ENCODE peak calls at places on chromosomes 16 and 17, in six cellular contexts. One of them, this sample, is unnamed.

GRCh38 chr17:73551756-73552155 is 92.5 kb downstream of the SDK2 start:
- DNase-seq in coronary artery: no peak
- DNase-seq in heart right ventricle: no peak
- DNase-seq in sigmoid colon: no peak
- DNase-seq in A549: no peak
- DNase-seq in cardiac muscle cell: no peak
- DNase-seq in this sample: peak; percentile 40

GRCh38 chr17:82231562-82232321 is 2.9 kb downstream of the SLC16A3 start:
- DNase-seq in sigmoid colon: peak; percentile 93
- DNase-seq in coronary artery: peak; percentile 85
- DNase-seq in cardiac muscle cell: peak; percentile 57
- DNase-seq in heart right ventricle: peak; percentile 78
- DNase-seq in A549: peak; percentile 78
- DNase-seq in this sample: no peak

GRCh38 chr16:14602443-14602963 is 27.6 kb downstream of the PARN start:
- DNase-seq in coronary artery: no peak
- DNase-seq in sigmoid colon: no peak
- DNase-seq in A549: no peak
- DNase-seq in cardiac muscle cell: no peak
- DNase-seq in heart right ventricle: no peak
- DNase-seq in this sample: no peak

GRCh38 chr17:58658804-58659713 is 32.8 kb downstream of the TEX14 start:
- DNase-seq in coronary artery: peak; percentile 85
- DNase-seq in sigmoid colon: peak; percentile 91
- DNase-seq in A549: peak; percentile 92
- DNase-seq in cardiac muscle cell: peak; percentile 93
- DNase-seq in heart right ventricle: peak; percentile 16
- DNase-seq in this sample: peak; percentile 97

GRCh38 chr16:68779891-68780290 is 42.8 kb downstream of the CDH1 start:
- DNase-seq in cardiac muscle cell: no peak
- DNase-seq in coronary artery: no peak
- DNase-seq in heart right ventricle: no peak
- DNase-seq in A549: no peak
- DNase-seq in sigmoid colon: no peak
- DNase-seq in this sample: no peak

GRCh38 chr16:57562669-57563486 is 20.4 kb downstream of the ADGRG5 start:
- DNase-seq in heart right ventricle: no peak
- DNase-seq in coronary artery: no peak
- DNase-seq in sigmoid colon: no peak
- DNase-seq in cardiac muscle cell: no peak
- DNase-seq in A549: no peak
- DNase-seq in this sample: no peak

GRCh38 chr16:13956635-13957196 is 36.8 kb downstream of the ERCC4 start:
- DNase-seq in heart right ventricle: no peak
- DNase-seq in A549: no peak
- DNase-seq in sigmoid colon: no peak
- DNase-seq in cardiac muscle cell: no peak
- DNase-seq in coronary artery: no peak
- DNase-seq in this sample: no peak

GRCh38 chr17:6078370-6078950 is 8.3 kb downstream of the WSCD1 start:
- DNase-seq in coronary artery: no peak
- DNase-seq in A549: no peak
- DNase-seq in heart right ventricle: no peak
- DNase-seq in cardiac muscle cell: no peak
- DNase-seq in sigmoid colon: no peak
- DNase-seq in this sample: no peak

GRCh38 chr16:65336169-65336568 is 214.3 kb upstream of the CDH11 start:
- DNase-seq in coronary artery: no peak
- DNase-seq in A549: no peak
- DNase-seq in sigmoid colon: no peak
- DNase-seq in heart right ventricle: no peak
- DNase-seq in cardiac muscle cell: no peak
- DNase-seq in this sample: no peak

GRCh38 chr17:75308732-75309629 is 19.7 kb upstream of the SLC25A19 start:
- DNase-seq in cardiac muscle cell: no peak
- DNase-seq in coronary artery: no peak
- DNase-seq in sigmoid colon: no peak
- DNase-seq in A549: peak; percentile 35
- DNase-seq in heart right ventricle: no peak
- DNase-seq in this sample: no peak

GRCh38 chr17:511833-512251 is 159.2 kb upstream of the RPH3AL start:
- DNase-seq in sigmoid colon: no peak
- DNase-seq in heart right ventricle: no peak
- DNase-seq in coronary artery: no peak
- DNase-seq in A549: no peak
- DNase-seq in cardiac muscle cell: no peak
- DNase-seq in this sample: no peak

GRCh38 chr16:85104821-85105391 is 7.4 kb downstream of the CIBAR2 start:
- DNase-seq in coronary artery: no peak
- DNase-seq in A549: no peak
- DNase-seq in sigmoid colon: no peak
- DNase-seq in heart right ventricle: no peak
- DNase-seq in cardiac muscle cell: no peak
- DNase-seq in this sample: no peak

GRCh38 chr16:14502932-14503741 is 126.9 kb downstream of the PARN start:
- DNase-seq in coronary artery: no peak
- DNase-seq in sigmoid colon: no peak
- DNase-seq in A549: no peak
- DNase-seq in heart right ventricle: no peak
- DNase-seq in cardiac muscle cell: no peak
- DNase-seq in this sample: no peak

DNA sequence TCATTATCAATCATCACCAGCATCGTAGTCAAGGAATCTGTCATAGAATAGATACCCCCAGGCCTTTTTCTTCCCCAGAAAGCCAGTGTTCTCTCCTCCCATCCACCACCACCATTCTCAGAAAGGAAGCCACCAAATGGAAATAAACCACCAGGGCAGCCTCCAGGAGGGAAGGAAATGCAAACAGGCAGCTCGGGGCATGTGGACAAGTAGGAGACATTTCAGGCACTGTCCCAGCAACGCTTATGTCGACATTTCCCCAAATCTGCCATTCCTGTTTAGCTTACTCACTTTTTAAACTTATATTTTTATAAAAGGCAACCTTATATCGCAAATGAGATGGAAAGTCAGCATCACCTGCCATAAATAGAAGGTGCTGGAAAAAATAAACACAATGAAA is 15.8 kb downstream of the EMP2 start:
- DNase-seq in coronary artery: no peak
- DNase-seq in heart right ventricle: no peak
- DNase-seq in cardiac muscle cell: no peak
- DNase-seq in A549: no peak
- DNase-seq in sigmoid colon: no peak
- DNase-seq in this sample: no peak
- TF ChIP-seq CTCF in coronary artery: no peak
- TF ChIP-seq CTCF in heart right ventricle: no peak
- TF ChIP-seq CTCF in cardiac muscle cell: no peak
- TF ChIP-seq CTCF in A549: no peak
- TF ChIP-seq CTCF in sigmoid colon: no peak
- TF ChIP-seq CTCF in this sample: no peak

DNA sequence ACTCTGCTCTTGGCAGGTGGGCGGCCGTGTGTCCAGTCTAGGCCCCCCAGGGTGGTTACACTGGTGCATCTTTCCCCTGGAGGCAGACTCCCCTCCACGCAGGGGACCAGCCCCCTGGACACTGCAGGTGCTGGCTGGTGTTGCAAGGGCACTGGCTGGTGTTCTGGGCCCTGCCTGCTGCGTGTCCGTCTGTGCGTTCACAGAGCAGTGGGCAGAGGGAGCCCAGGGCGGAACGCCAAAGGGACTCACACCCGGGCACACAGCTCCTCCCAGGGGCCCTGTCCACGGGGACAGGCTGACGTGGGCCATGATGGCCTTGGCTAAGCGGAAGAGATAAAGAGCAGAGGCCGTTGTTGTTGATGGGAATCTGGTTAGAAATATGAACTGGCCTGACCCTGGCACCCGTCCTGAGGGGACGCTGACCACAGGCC is 27.3 kb downstream of the ACSF3 start:
- DNase-seq in A549: no peak
- DNase-seq in heart right ventricle: no peak
- DNase-seq in cardiac muscle cell: no peak
- DNase-seq in sigmoid colon: no peak
- DNase-seq in coronary artery: no peak
- DNase-seq in this sample: no peak
- H3K27ac ChIP-seq in A549: no peak overlapping the region
- H3K27ac ChIP-seq in heart right ventricle: no peak overlapping the region
- H3K27ac ChIP-seq in cardiac muscle cell: no peak overlapping the region
- H3K27ac ChIP-seq in sigmoid colon: no peak overlapping the region
- H3K27ac ChIP-seq in coronary artery: no peak overlapping the region
- H3K27ac ChIP-seq in this sample: no peak overlapping the region

GRCh38 chr17:7475764-7476422 is 3.5 kb downstream of the ZBTB4 start:
- DNase-seq in sigmoid colon: peak; percentile 92
- DNase-seq in coronary artery: no peak
- DNase-seq in heart right ventricle: peak; percentile 42
- DNase-seq in A549: no peak
- DNase-seq in cardiac muscle cell: no peak
- DNase-seq in this sample: no peak

GRCh38 chr17:7478276-7479138 is 924 bp downstream of the ZBTB4 start:
- DNase-seq in cardiac muscle cell: peak; percentile 33
- DNase-seq in A549: peak; percentile 65
- DNase-seq in coronary artery: no peak
- DNase-seq in heart right ventricle: peak; percentile 68
- DNase-seq in sigmoid colon: peak; percentile 86
- DNase-seq in this sample: peak; percentile 54

GRCh38 chr17:7476474-7476873 is 3.0 kb downstream of the ZBTB4 start:
- DNase-seq in A549: peak; percentile 58
- DNase-seq in sigmoid colon: no peak
- DNase-seq in cardiac muscle cell: no peak
- DNase-seq in coronary artery: no peak
- DNase-seq in heart right ventricle: no peak
- DNase-seq in this sample: no peak

GRCh38 chr17:7477392-7478275 is 1.8 kb downstream of the ZBTB4 start:
- DNase-seq in sigmoid colon: peak; percentile 82
- DNase-seq in A549: no peak
- DNase-seq in heart right ventricle: peak; percentile 44
- DNase-seq in coronary artery: no peak
- DNase-seq in cardiac muscle cell: peak; percentile 84
- DNase-seq in this sample: no peak

DNA sequence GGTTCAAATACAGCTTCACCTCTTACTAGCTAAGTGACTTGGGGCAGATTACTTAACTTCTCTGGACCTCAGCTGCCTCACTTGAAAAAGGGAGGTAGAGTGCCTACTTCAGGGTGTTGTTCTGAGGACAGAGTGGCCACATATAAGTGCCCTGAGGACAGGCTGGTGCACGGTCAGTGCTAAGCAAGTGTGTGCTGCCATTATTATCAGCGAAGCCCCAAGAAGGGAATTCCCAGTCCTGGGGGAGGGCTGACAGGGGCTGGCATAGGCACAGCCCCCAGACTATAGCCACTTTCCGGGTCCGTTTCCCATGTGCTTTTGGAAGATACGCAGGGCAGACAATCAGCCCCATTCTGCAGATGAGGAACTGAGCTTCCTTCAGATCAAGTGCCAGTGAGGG is 2.5 kb downstream of the ZBTB4 start:
- DNase-seq in coronary artery: no peak
- DNase-seq in A549: no peak
- DNase-seq in heart right ventricle: no peak
- DNase-seq in sigmoid colon: no peak
- DNase-seq in cardiac muscle cell: no peak
- DNase-seq in this sample: no peak
- H3K4me3 ChIP-seq in coronary artery: peak overlapping the region; percentile 96
- H3K4me3 ChIP-seq in A549: no peak overlapping the region
- H3K4me3 ChIP-seq in heart right ventricle: peak overlapping the region; percentile 97
- H3K4me3 ChIP-seq in sigmoid colon: peak overlapping the region; percentile 95
- H3K4me3 ChIP-seq in cardiac muscle cell: no peak overlapping the region
- H3K4me3 ChIP-seq in this sample: no peak overlapping the region

GRCh38 chr17:42405076-42405475 is 16.8 kb upstream of the STAT3 start:
- DNase-seq in A549: no peak
- DNase-seq in coronary artery: no peak
- DNase-seq in sigmoid colon: no peak
- DNase-seq in cardiac muscle cell: no peak
- DNase-seq in heart right ventricle: peak; percentile 18
- DNase-seq in this sample: no peak

GRCh38 chr17:42402121-42402516 is 13.9 kb upstream of the STAT3 start:
- DNase-seq in A549: no peak
- DNase-seq in cardiac muscle cell: no peak
- DNase-seq in heart right ventricle: no peak
- DNase-seq in coronary artery: no peak
- DNase-seq in sigmoid colon: no peak
- DNase-seq in this sample: no peak

GRCh38 chr17:42405963-42406495 is 17.0 kb downstream of the CAVIN1 start:
- DNase-seq in coronary artery: peak; percentile 88
- DNase-seq in cardiac muscle cell: peak; percentile 79
- DNase-seq in A549: peak; percentile 90
- DNase-seq in heart right ventricle: peak; percentile 90
- DNase-seq in sigmoid colon: peak; percentile 94
- DNase-seq in this sample: peak; percentile 67

GRCh38 chr17:42404326-42405055 is 16.2 kb upstream of the STAT3 start:
- DNase-seq in coronary artery: no peak
- DNase-seq in sigmoid colon: no peak
- DNase-seq in A549: no peak
- DNase-seq in heart right ventricle: no peak
- DNase-seq in cardiac muscle cell: no peak
- DNase-seq in this sample: no peak

DNA sequence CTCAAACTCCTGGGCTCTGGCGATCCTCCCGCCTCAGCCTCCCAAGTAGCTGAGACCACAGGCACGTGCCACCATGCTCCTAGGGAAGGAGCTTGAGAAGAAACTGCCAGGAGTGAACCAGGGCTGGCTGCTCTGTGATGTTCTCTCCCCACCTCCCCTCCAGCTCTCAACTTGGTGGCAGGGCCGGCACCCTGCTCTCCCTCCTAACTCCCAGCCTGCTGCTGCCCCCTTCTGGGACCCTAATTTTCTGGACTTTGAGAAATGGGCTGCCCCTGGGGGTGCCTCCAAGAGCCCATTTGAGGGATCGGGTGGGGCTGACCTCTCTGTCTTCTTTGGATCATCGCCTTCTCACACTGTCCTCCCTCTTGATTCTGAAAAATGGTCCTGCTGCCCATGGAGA is 14.9 kb upstream of the STAT3 start:
- DNase-seq in sigmoid colon: no peak
- DNase-seq in heart right ventricle: no peak
- DNase-seq in A549: no peak
- DNase-seq in coronary artery: no peak
- DNase-seq in cardiac muscle cell: peak; percentile 49
- DNase-seq in this sample: peak; percentile 15
- TF ChIP-seq CTCF in sigmoid colon: no peak
- TF ChIP-seq CTCF in heart right ventricle: peak; percentile 38
- TF ChIP-seq CTCF in A549: peak; percentile 45
- TF ChIP-seq CTCF in coronary artery: no peak
- TF ChIP-seq CTCF in cardiac muscle cell: peak; percentile 18
- TF ChIP-seq CTCF in this sample: peak; percentile 31

DNA sequence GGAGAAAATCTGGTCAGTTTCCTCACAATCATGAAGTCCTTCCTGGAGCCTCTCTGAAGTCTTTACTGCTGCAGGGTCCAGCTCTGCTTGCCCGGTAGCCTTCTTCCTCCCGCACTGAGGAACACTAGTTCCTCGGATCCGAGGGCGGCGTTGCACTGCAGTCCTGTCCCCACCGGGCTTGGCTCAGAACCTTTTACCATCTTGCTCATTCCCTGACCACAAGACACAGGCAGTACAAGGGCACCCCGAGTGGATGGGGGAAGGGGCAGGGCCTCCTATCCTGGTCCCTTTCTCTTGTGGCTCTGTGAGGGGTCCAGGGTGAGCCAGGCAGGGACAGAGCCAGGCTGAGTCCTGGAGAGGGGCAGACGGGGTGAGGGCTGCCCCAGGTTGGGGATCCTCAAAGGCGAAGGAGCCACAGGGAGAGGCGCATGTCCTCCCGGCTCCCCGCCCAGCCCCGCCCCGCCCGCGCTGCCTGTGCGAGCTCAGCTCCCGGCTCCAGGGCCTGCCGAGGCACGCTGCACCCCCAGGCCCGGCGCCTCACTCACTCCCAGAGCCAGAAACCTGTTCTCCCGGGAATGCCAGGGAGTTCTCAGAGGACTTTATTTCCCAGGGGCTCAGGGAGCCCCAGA is 1.5 kb downstream of the FOXN1 start:
- DNase-seq in A549: no peak
- DNase-seq in heart right ventricle: no peak
- DNase-seq in sigmoid colon: no peak
- DNase-seq in coronary artery: no peak
- DNase-seq in cardiac muscle cell: no peak
- DNase-seq in this sample: no peak
- H3K27ac ChIP-seq in A549: no peak overlapping the region
- H3K27ac ChIP-seq in heart right ventricle: no peak overlapping the region
- H3K27ac ChIP-seq in sigmoid colon: no peak overlapping the region
- H3K27ac ChIP-seq in coronary artery: no peak overlapping the region
- H3K27ac ChIP-seq in cardiac muscle cell: no peak overlapping the region
- H3K27ac ChIP-seq in this sample: no peak overlapping the region

This sample was measured in A673.